ENCODE peak calls at places on chromosomes 2 and 18, in eight cellular contexts. P is IMR-90; R is NCI-H1105; U is PC-9; K is AG04450; A is effector memory CD4-positive, alpha-beta T cell; V is KBM-7; S is NCI-H69. I is an unnamed sample.

GRCh38 chr18:76496200-76496890 is 1.3 kb upstream of the ZNF516 start:
- DNase-seq in S (peak), R (no peak), P (peak), A (no peak), K (peak), V (peak), U (peak), I (no peak)

GRCh38 chr18:42649636-42650035 is 465.8 kb downstream of the RIT2 start:
- DNase-seq in R (no peak), V (no peak), U (no peak), S (peak), P (no peak), A (no peak), K (no peak), I (no peak)

GRCh38 chr2:66507673-66508127 is 72.8 kb downstream of the MEIS1 start:
- DNase-seq in R (no peak), S (peak), A (no peak), P (no peak), K (no peak), V (no peak), U (no peak), I (no peak)

GRCh38 chr2:228535396-228535795 is 353.9 kb upstream of the SPHKAP start:
- DNase-seq in R (no peak), A (no peak), K (no peak), S (peak), V (peak), U (no peak), P (no peak), I (no peak)

GRCh38 chr18:47036298-47036874 is 965 bp upstream of the ELOA2 start:
- DNase-seq in R (peak), P (peak), K (no peak), V (peak), U (no peak), A (no peak), S (peak), I (no peak)

GRCh38 chr2:27823135-27823534 is 51.6 kb downstream of the MRPL33 start:
- DNase-seq in U (no peak), V (no peak), P (no peak), K (no peak), S (no peak), R (no peak), A (no peak), I (no peak)

GRCh38 chr2:99654419-99654818 is 164.6 kb upstream of the REV1 start:
- DNase-seq in A (no peak), V (no peak), K (peak), R (no peak), U (no peak), P (peak), S (no peak), I (no peak)

GRCh38 chr18:57230861-57231260 is 84.0 kb downstream of the BOD1L2 start:
- DNase-seq in R (no peak), S (peak), U (no peak), P (no peak), A (no peak), K (no peak), V (no peak), I (no peak)

GRCh38 chr18:36735130-36735529 is 93.7 kb downstream of the TPGS2 start:
- DNase-seq in V (no peak), R (no peak), P (no peak), U (no peak), S (no peak), K (no peak), A (no peak), I (peak)